ENCODE peak calls at places on chromosome 12, in seven cellular contexts. One of them, this sample, is unnamed.

GRCh38 chr12:79886917-79887519 is 47.9 kb downstream of the PPP1R12A start:
- DNase-seq in thoracic aorta: no peak
- DNase-seq in left ventricle myocardium inferior: no peak
- DNase-seq in OCI-LY7: peak; percentile 52
- DNase-seq in cardiac muscle cell: peak; percentile 74
- DNase-seq in naive thymus-derived CD4-positive, alpha-beta T cell: peak; percentile 40
- DNase-seq in HepG2: peak; percentile 54
- DNase-seq in this sample: peak; percentile 35

GRCh38 chr12:108606492-108606891 is 8.6 kb upstream of the TMEM119 start:
- DNase-seq in naive thymus-derived CD4-positive, alpha-beta T cell: no peak
- DNase-seq in cardiac muscle cell: no peak
- DNase-seq in HepG2: no peak
- DNase-seq in thoracic aorta: no peak
- DNase-seq in left ventricle myocardium inferior: no peak
- DNase-seq in OCI-LY7: no peak
- DNase-seq in this sample: no peak

GRCh38 chr12:58564721-58565120 is 355.6 kb downstream of the LRIG3 start:
- DNase-seq in cardiac muscle cell: peak; percentile 11
- DNase-seq in naive thymus-derived CD4-positive, alpha-beta T cell: no peak
- DNase-seq in OCI-LY7: no peak
- DNase-seq in thoracic aorta: no peak
- DNase-seq in left ventricle myocardium inferior: no peak
- DNase-seq in HepG2: no peak
- DNase-seq in this sample: no peak

GRCh38 chr12:101691697-101692096 is 5.7 kb upstream of the CHPT1 start:
- DNase-seq in left ventricle myocardium inferior: no peak
- DNase-seq in OCI-LY7: no peak
- DNase-seq in naive thymus-derived CD4-positive, alpha-beta T cell: no peak
- DNase-seq in thoracic aorta: no peak
- DNase-seq in HepG2: no peak
- DNase-seq in cardiac muscle cell: no peak
- DNase-seq in this sample: no peak

GRCh38 chr12:27400856-27401255 is 45.7 kb upstream of the SMCO2 start:
- DNase-seq in thoracic aorta: no peak
- DNase-seq in cardiac muscle cell: no peak
- DNase-seq in naive thymus-derived CD4-positive, alpha-beta T cell: no peak
- DNase-seq in left ventricle myocardium inferior: no peak
- DNase-seq in OCI-LY7: no peak
- DNase-seq in HepG2: no peak
- DNase-seq in this sample: no peak

GRCh38 chr12:22657538-22657937 is 32.6 kb downstream of the ETNK1 start:
- DNase-seq in naive thymus-derived CD4-positive, alpha-beta T cell: no peak
- DNase-seq in OCI-LY7: no peak
- DNase-seq in HepG2: no peak
- DNase-seq in left ventricle myocardium inferior: no peak
- DNase-seq in cardiac muscle cell: peak; percentile 9
- DNase-seq in thoracic aorta: no peak
- DNase-seq in this sample: no peak

GRCh38 chr12:73514672-73515071 is 1023.0 kb upstream of the ATXN7L3B start:
- DNase-seq in naive thymus-derived CD4-positive, alpha-beta T cell: no peak
- DNase-seq in thoracic aorta: no peak
- DNase-seq in cardiac muscle cell: no peak
- DNase-seq in OCI-LY7: no peak
- DNase-seq in HepG2: no peak
- DNase-seq in left ventricle myocardium inferior: no peak
- DNase-seq in this sample: no peak

GRCh38 chr12:104555650-104556049 is 98.9 kb downstream of the CHST11 start:
- DNase-seq in cardiac muscle cell: no peak
- DNase-seq in HepG2: no peak
- DNase-seq in left ventricle myocardium inferior: no peak
- DNase-seq in OCI-LY7: no peak
- DNase-seq in thoracic aorta: no peak
- DNase-seq in naive thymus-derived CD4-positive, alpha-beta T cell: no peak
- DNase-seq in this sample: no peak

GRCh38 chr12:1553987-1554982 is 40.1 kb downstream of the FBXL14 start:
- DNase-seq in left ventricle myocardium inferior: no peak
- DNase-seq in OCI-LY7: peak; percentile 96
- DNase-seq in cardiac muscle cell: no peak
- DNase-seq in naive thymus-derived CD4-positive, alpha-beta T cell: no peak
- DNase-seq in thoracic aorta: no peak
- DNase-seq in HepG2: no peak
- DNase-seq in this sample: no peak

GRCh38 chr12:54413284-54414190 is 5.5 kb downstream of the ITGA5 start:
- DNase-seq in naive thymus-derived CD4-positive, alpha-beta T cell: peak; percentile 86
- DNase-seq in OCI-LY7: peak; percentile 65
- DNase-seq in cardiac muscle cell: peak; percentile 48
- DNase-seq in left ventricle myocardium inferior: peak; percentile 59
- DNase-seq in thoracic aorta: no peak
- DNase-seq in HepG2: no peak
- DNase-seq in this sample: peak; percentile 78

GRCh38 chr12:131039551-131039950 is 85.8 kb downstream of the ADGRD1 start:
- DNase-seq in OCI-LY7: no peak
- DNase-seq in naive thymus-derived CD4-positive, alpha-beta T cell: no peak
- DNase-seq in HepG2: no peak
- DNase-seq in left ventricle myocardium inferior: no peak
- DNase-seq in cardiac muscle cell: no peak
- DNase-seq in thoracic aorta: no peak
- DNase-seq in this sample: no peak

GRCh38 chr12:131040491-131040890 is 86.8 kb downstream of the ADGRD1 start:
- DNase-seq in cardiac muscle cell: no peak
- DNase-seq in thoracic aorta: no peak
- DNase-seq in left ventricle myocardium inferior: no peak
- DNase-seq in naive thymus-derived CD4-positive, alpha-beta T cell: no peak
- DNase-seq in HepG2: no peak
- DNase-seq in OCI-LY7: no peak
- DNase-seq in this sample: no peak

GRCh38 chr12:131038159-131038558 is 84.5 kb downstream of the ADGRD1 start:
- DNase-seq in thoracic aorta: no peak
- DNase-seq in left ventricle myocardium inferior: no peak
- DNase-seq in naive thymus-derived CD4-positive, alpha-beta T cell: no peak
- DNase-seq in HepG2: no peak
- DNase-seq in cardiac muscle cell: no peak
- DNase-seq in OCI-LY7: no peak
- DNase-seq in this sample: no peak

GRCh38 chr12:131041216-131041967 is 87.7 kb downstream of the ADGRD1 start:
- DNase-seq in OCI-LY7: no peak
- DNase-seq in naive thymus-derived CD4-positive, alpha-beta T cell: no peak
- DNase-seq in thoracic aorta: no peak
- DNase-seq in HepG2: no peak
- DNase-seq in cardiac muscle cell: no peak
- DNase-seq in left ventricle myocardium inferior: no peak
- DNase-seq in this sample: no peak

GRCh38 chr12:131038961-131039360 is 85.3 kb downstream of the ADGRD1 start:
- DNase-seq in cardiac muscle cell: no peak
- DNase-seq in thoracic aorta: no peak
- DNase-seq in OCI-LY7: no peak
- DNase-seq in naive thymus-derived CD4-positive, alpha-beta T cell: no peak
- DNase-seq in HepG2: no peak
- DNase-seq in left ventricle myocardium inferior: no peak
- DNase-seq in this sample: no peak
- H3K4me1 ChIP-seq in cardiac muscle cell: no peaks in the 10 kb centered on the region
- H3K4me1 ChIP-seq in thoracic aorta: no peaks in the 10 kb centered on the region
- H3K4me1 ChIP-seq in OCI-LY7: peaks cover 31% of the 10 kb centered on the region
- H3K4me1 ChIP-seq in naive thymus-derived CD4-positive, alpha-beta T cell: no peaks in the 10 kb centered on the region
- H3K4me1 ChIP-seq in HepG2: peaks cover 7% of the 10 kb centered on the region
- H3K4me1 ChIP-seq in left ventricle myocardium inferior: no peaks in the 10 kb centered on the region
- H3K4me1 ChIP-seq in this sample: no peaks in the 10 kb centered on the region

DNA sequence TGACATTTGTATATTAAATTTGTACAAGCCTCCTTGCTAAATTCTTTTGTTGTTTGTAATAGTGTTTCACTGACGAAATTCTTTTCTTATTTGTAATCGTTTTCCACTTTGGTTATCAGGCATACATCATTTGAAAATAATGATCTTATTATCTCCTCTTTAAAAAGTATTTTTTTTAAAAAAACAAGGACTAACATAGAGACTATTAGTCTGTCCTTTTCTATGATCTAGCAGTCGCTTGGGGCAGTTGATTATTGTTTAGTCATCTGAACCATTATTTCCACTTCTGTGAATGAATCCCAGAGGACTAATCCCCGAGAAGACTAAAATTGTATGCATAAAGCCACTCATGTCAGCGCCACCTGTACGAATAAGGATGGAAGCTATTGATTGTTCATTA is 11.5 kb downstream of the ADGRD1 start:
- DNase-seq in OCI-LY7: no peak
- DNase-seq in HepG2: no peak
- DNase-seq in cardiac muscle cell: no peak
- DNase-seq in thoracic aorta: no peak
- DNase-seq in naive thymus-derived CD4-positive, alpha-beta T cell: no peak
- DNase-seq in left ventricle myocardium inferior: no peak
- DNase-seq in this sample: no peak
- H3K4me3 ChIP-seq in OCI-LY7: no peak overlapping the region
- H3K4me3 ChIP-seq in HepG2: no peak overlapping the region
- H3K4me3 ChIP-seq in cardiac muscle cell: no peak overlapping the region
- H3K4me3 ChIP-seq in thoracic aorta: no peak overlapping the region
- H3K4me3 ChIP-seq in naive thymus-derived CD4-positive, alpha-beta T cell: no peak overlapping the region
- H3K4me3 ChIP-seq in left ventricle myocardium inferior: no peak overlapping the region
- H3K4me3 ChIP-seq in this sample: no peak overlapping the region

DNA sequence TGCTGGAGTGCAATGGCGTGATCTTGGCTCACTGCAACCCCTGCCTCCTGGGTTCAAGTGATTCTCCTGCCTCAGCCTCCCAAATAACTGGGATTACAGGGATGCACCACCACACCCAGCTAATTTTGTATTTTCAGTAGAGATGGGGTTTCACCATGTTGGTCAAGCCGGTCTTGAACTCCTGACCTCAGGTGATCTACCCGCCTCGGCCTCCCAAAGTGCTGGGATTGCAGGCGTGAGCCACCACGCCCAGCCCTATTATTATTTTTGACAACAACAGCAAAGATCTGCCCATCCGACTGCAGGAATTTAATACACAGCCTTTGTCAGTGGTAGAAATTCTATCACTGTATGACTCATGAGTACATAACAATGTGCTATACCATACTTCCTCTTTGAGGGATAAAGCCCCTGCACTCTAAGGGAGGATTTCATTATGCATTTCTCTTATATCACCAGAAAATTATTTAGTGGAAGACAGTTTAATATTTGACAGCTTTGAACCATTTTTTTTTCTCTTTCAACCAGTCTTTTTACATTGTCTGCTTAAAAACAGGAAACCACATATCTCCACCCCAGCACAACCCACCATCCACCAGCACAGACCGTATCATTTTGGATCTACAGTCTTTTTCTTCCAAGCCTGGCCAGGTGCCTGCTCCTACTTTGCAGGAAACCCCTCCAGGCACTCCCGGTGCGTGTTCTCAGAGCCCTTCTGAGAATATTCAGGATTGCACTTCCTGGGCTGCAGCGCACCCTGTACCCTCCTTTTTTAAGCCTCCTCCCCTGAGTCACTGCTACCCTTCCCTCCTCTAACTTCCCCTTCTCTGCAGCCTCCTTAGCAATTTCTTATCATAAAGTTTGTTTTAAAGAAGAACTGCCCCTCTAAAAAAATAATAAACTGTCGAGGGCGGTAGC is 594 bp downstream of the ARHGDIB start:
- DNase-seq in cardiac muscle cell: peak; percentile 86
- DNase-seq in OCI-LY7: peak; percentile 42
- DNase-seq in thoracic aorta: no peak
- DNase-seq in naive thymus-derived CD4-positive, alpha-beta T cell: peak; percentile 79
- DNase-seq in HepG2: no peak
- DNase-seq in left ventricle myocardium inferior: peak; percentile 55
- DNase-seq in this sample: peak; percentile 77
- H3K4me1 ChIP-seq in cardiac muscle cell: no peaks in the 10 kb centered on the region
- H3K4me1 ChIP-seq in OCI-LY7: peaks cover 53% of the 10 kb centered on the region
- H3K4me1 ChIP-seq in thoracic aorta: peaks cover 63% of the 10 kb centered on the region
- H3K4me1 ChIP-seq in naive thymus-derived CD4-positive, alpha-beta T cell: peaks cover 42% of the 10 kb centered on the region
- H3K4me1 ChIP-seq in HepG2: no peaks in the 10 kb centered on the region
- H3K4me1 ChIP-seq in left ventricle myocardium inferior: peaks cover 72% of the 10 kb centered on the region
- H3K4me1 ChIP-seq in this sample: peaks cover 64% of the 10 kb centered on the region

GRCh38 chr12:114400395-114400794 is 5.5 kb downstream of the TBX5 start:
- DNase-seq in thoracic aorta: no peak
- DNase-seq in OCI-LY7: no peak
- DNase-seq in left ventricle myocardium inferior: peak; percentile 23
- DNase-seq in HepG2: no peak
- DNase-seq in naive thymus-derived CD4-positive, alpha-beta T cell: no peak
- DNase-seq in cardiac muscle cell: peak; percentile 38
- DNase-seq in this sample: no peak

GRCh38 chr12:114399664-114400211 is 6.2 kb downstream of the TBX5 start:
- DNase-seq in naive thymus-derived CD4-positive, alpha-beta T cell: no peak
- DNase-seq in OCI-LY7: no peak
- DNase-seq in HepG2: no peak
- DNase-seq in cardiac muscle cell: peak; percentile 58
- DNase-seq in left ventricle myocardium inferior: no peak
- DNase-seq in thoracic aorta: no peak
- DNase-seq in this sample: no peak

GRCh38 chr12:114403044-114403689 is 2.8 kb downstream of the TBX5 start:
- DNase-seq in cardiac muscle cell: peak; percentile 68
- DNase-seq in left ventricle myocardium inferior: peak; percentile 50
- DNase-seq in OCI-LY7: no peak
- DNase-seq in naive thymus-derived CD4-positive, alpha-beta T cell: no peak
- DNase-seq in HepG2: no peak
- DNase-seq in thoracic aorta: no peak
- DNase-seq in this sample: no peak

GRCh38 chr12:114400925-114401324 is 5.0 kb downstream of the TBX5 start:
- DNase-seq in OCI-LY7: no peak
- DNase-seq in thoracic aorta: no peak
- DNase-seq in HepG2: no peak
- DNase-seq in cardiac muscle cell: peak; percentile 82
- DNase-seq in naive thymus-derived CD4-positive, alpha-beta T cell: no peak
- DNase-seq in left ventricle myocardium inferior: peak; percentile 49
- DNase-seq in this sample: no peak

GRCh38 chr12:114401346-114402320 is 4.3 kb downstream of the TBX5 start:
- DNase-seq in thoracic aorta: no peak
- DNase-seq in left ventricle myocardium inferior: no peak
- DNase-seq in OCI-LY7: no peak
- DNase-seq in HepG2: no peak
- DNase-seq in cardiac muscle cell: no peak
- DNase-seq in naive thymus-derived CD4-positive, alpha-beta T cell: no peak
- DNase-seq in this sample: no peak
- H3K4me3 ChIP-seq in thoracic aorta: no peak overlapping the region
- H3K4me3 ChIP-seq in left ventricle myocardium inferior: peak overlapping the region; percentile 82
- H3K4me3 ChIP-seq in OCI-LY7: no peak overlapping the region
- H3K4me3 ChIP-seq in HepG2: no peak overlapping the region
- H3K4me3 ChIP-seq in cardiac muscle cell: peak overlapping the region; percentile 97
- H3K4me3 ChIP-seq in naive thymus-derived CD4-positive, alpha-beta T cell: no peak overlapping the region
- H3K4me3 ChIP-seq in this sample: no peak overlapping the region

GRCh38 chr12:28795306-28795705 is 353.8 kb upstream of the FAR2 start:
- DNase-seq in thoracic aorta: no peak
- DNase-seq in OCI-LY7: no peak
- DNase-seq in cardiac muscle cell: no peak
- DNase-seq in naive thymus-derived CD4-positive, alpha-beta T cell: no peak
- DNase-seq in HepG2: no peak
- DNase-seq in left ventricle myocardium inferior: no peak
- DNase-seq in this sample: no peak

GRCh38 chr12:28802706-28803438 is 346.2 kb upstream of the FAR2 start:
- DNase-seq in left ventricle myocardium inferior: peak; percentile 36
- DNase-seq in thoracic aorta: no peak
- DNase-seq in naive thymus-derived CD4-positive, alpha-beta T cell: no peak
- DNase-seq in HepG2: no peak
- DNase-seq in cardiac muscle cell: no peak
- DNase-seq in OCI-LY7: no peak
- DNase-seq in this sample: no peak

GRCh38 chr12:28800129-28800528 is 348.9 kb upstream of the FAR2 start:
- DNase-seq in cardiac muscle cell: no peak
- DNase-seq in HepG2: no peak
- DNase-seq in naive thymus-derived CD4-positive, alpha-beta T cell: no peak
- DNase-seq in left ventricle myocardium inferior: no peak
- DNase-seq in thoracic aorta: no peak
- DNase-seq in OCI-LY7: no peak
- DNase-seq in this sample: no peak

GRCh38 chr12:28794796-28795195 is 354.3 kb upstream of the FAR2 start:
- DNase-seq in left ventricle myocardium inferior: no peak
- DNase-seq in cardiac muscle cell: no peak
- DNase-seq in HepG2: no peak
- DNase-seq in OCI-LY7: no peak
- DNase-seq in naive thymus-derived CD4-positive, alpha-beta T cell: no peak
- DNase-seq in thoracic aorta: no peak
- DNase-seq in this sample: no peak

GRCh38 chr12:28799337-28799736 is 349.7 kb upstream of the FAR2 start:
- DNase-seq in OCI-LY7: no peak
- DNase-seq in naive thymus-derived CD4-positive, alpha-beta T cell: no peak
- DNase-seq in left ventricle myocardium inferior: no peak
- DNase-seq in HepG2: no peak
- DNase-seq in thoracic aorta: no peak
- DNase-seq in cardiac muscle cell: no peak
- DNase-seq in this sample: no peak
- H3K4me1 ChIP-seq in OCI-LY7: no peaks in the 10 kb centered on the region
- H3K4me1 ChIP-seq in naive thymus-derived CD4-positive, alpha-beta T cell: no peaks in the 10 kb centered on the region
- H3K4me1 ChIP-seq in left ventricle myocardium inferior: peaks cover 10% of the 10 kb centered on the region
- H3K4me1 ChIP-seq in HepG2: no peaks in the 10 kb centered on the region
- H3K4me1 ChIP-seq in thoracic aorta: peaks cover 3% of the 10 kb centered on the region
- H3K4me1 ChIP-seq in cardiac muscle cell: no peaks in the 10 kb centered on the region
- H3K4me1 ChIP-seq in this sample: no peaks in the 10 kb centered on the region